ENCODE peak calls at places on chromosomes 13 and 19, in ten cellular contexts. B is breast epithelium, Z is cardiac muscle cell, T is SK-N-SH, W is K562, J is foreskin keratinocyte, A is H1, G is tibial nerve, R is SJSA1, P is fibroblast of lung. O is an unnamed sample.
A peak's percentile ranks its signal among the peaks of the same experiment; 100 is the strongest.

GRCh38 chr19:36152061-36152885 is at the start of gene COX7A1:
- DNase-seq in A (no peak), Z (no peak), G (peak; percentile 53), B (peak; percentile 67), P (peak; percentile 42), R (no peak), T (no peak), W (no peak), J (no peak), O (no peak)

GRCh38 chr13:100156786-100157185 is 67.9 kb downstream of the PCCA start:
- DNase-seq in P (no peak), W (no peak), R (peak; percentile 81), G (no peak), T (no peak), B (no peak), J (peak; percentile 64), Z (no peak), A (no peak), O (no peak)

GRCh38 chr19:29260477-29261317 is 47.7 kb upstream of the UQCRFS1 start:
- DNase-seq in J (no peak), T (peak; percentile 52), P (no peak), A (no peak), B (no peak), W (peak; percentile 58), G (no peak), R (no peak), Z (peak; percentile 60), O (peak; percentile 18)

GRCh38 chr13:28412981-28413380 is 81.9 kb downstream of the FLT1 start:
- DNase-seq in Z (no peak), B (no peak), A (no peak), W (no peak), P (no peak), J (no peak), R (no peak), T (no peak), G (no peak), O (no peak)

GRCh38 chr13:52105841-52106240 is 23.0 kb downstream of the NEK5 start:
- DNase-seq in G (no peak), R (no peak), A (no peak), Z (no peak), B (no peak), W (no peak), T (no peak), P (no peak), J (no peak), O (no peak)

GRCh38 chr19:48635966-48636858 is 967 bp downstream of the DBP start:
- DNase-seq in Z (peak; percentile 36), P (no peak), B (no peak), G (no peak), J (no peak), R (no peak), W (no peak), T (no peak), A (no peak), O (no peak)

GRCh38 chr19:2318923-2319322 is 9.5 kb downstream of the LSM7 start:
- DNase-seq in G (no peak), A (no peak), R (no peak), T (no peak), J (no peak), P (no peak), B (no peak), Z (no peak), W (no peak), O (no peak)

GRCh38 chr13:21011378-21011777 is 50.0 kb downstream of the LATS2 start:
- DNase-seq in W (no peak), J (no peak), T (no peak), R (no peak), P (no peak), Z (no peak), A (no peak), B (no peak), G (no peak), O (no peak)

GRCh38 chr13:43433691-43434121 is 353.1 kb downstream of the ENOX1 start:
- DNase-seq in W (no peak), A (no peak), R (no peak), Z (no peak), T (no peak), P (peak; percentile 13), G (no peak), J (no peak), B (no peak), O (no peak)

GRCh38 chr13:42214445-42214844 is 57.5 kb upstream of the AKAP11 start:
- DNase-seq in G (no peak), T (no peak), P (no peak), W (no peak), Z (no peak), R (no peak), B (no peak), A (no peak), J (peak; percentile 79), O (no peak)

GRCh38 chr13:21576424-21576823 is 27.5 kb downstream of the MICU2 start:
- DNase-seq in G (no peak), T (no peak), J (no peak), R (no peak), P (peak; percentile 14), W (peak; percentile 12), A (no peak), Z (no peak), B (no peak), O (no peak)

GRCh38 chr13:107192289-107192688 is 624.4 kb upstream of the ARGLU1 start:
- DNase-seq in P (no peak), A (peak; percentile 7), J (no peak), R (peak; percentile 54), W (no peak), B (no peak), T (no peak), Z (no peak), G (no peak), O (no peak)

GRCh38 chr13:75760182-75760981 is 124.3 kb downstream of the LMO7 start:
- DNase-seq in G (no peak), W (no peak), R (no peak), A (no peak), P (peak; percentile 35), T (no peak), B (no peak), Z (peak; percentile 40), J (peak; percentile 73), O (no peak)

GRCh38 chr19:39031368-39032163 is 783 bp downstream of the FBXO27 start:
- DNase-seq in T (peak; percentile 94), A (peak; percentile 97), P (peak; percentile 18), W (peak; percentile 95), B (peak; percentile 93), Z (peak; percentile 99), R (peak; percentile 68), J (peak; percentile 93), G (peak; percentile 30), O (peak; percentile 100)

GRCh38 chr13:99383511-99383921 is 76.3 kb upstream of the GPR183 start:
- DNase-seq in T (no peak), G (no peak), P (no peak), J (no peak), W (no peak), A (no peak), R (peak; percentile 76), B (peak; percentile 39), Z (no peak), O (no peak)

GRCh38 chr19:49430678-49431329 is 5.6 kb downstream of the GFY start:
- DNase-seq in A (no peak), B (no peak), R (no peak), Z (no peak), G (no peak), T (peak; percentile 68), J (no peak), W (peak; percentile 60), P (no peak), O (no peak)

GRCh38 chr13:75803175-75803611 is 167.1 kb downstream of the LMO7 start:
- DNase-seq in W (no peak), T (no peak), A (peak; percentile 77), J (no peak), R (no peak), G (no peak), P (no peak), B (no peak), Z (peak; percentile 9), O (no peak)

GRCh38 chr13:46171223-46171622 is 10.8 kb downstream of the LCP1 start:
- DNase-seq in J (no peak), A (no peak), G (no peak), P (no peak), B (no peak), R (no peak), W (no peak), T (no peak), Z (no peak), O (no peak)

GRCh38 chr13:52001120-52001731 is 10.0 kb downstream of the ATP7B start:
- DNase-seq in Z (peak; percentile 56), J (peak; percentile 36), P (peak; percentile 71), R (no peak), A (no peak), B (no peak), W (peak; percentile 44), G (no peak), T (peak; percentile 64), O (no peak)

GRCh38 chr19:45368737-45369340 is 1.5 kb downstream of the ERCC2 start:
- DNase-seq in Z (no peak), G (no peak), P (no peak), A (no peak), W (no peak), J (no peak), T (no peak), B (no peak), R (no peak), O (no peak)
- H3K27ac ChIP-seq in Z (no peak overlapping the region), G (no peak overlapping the region), P (no peak overlapping the region), A (no peak overlapping the region), W (no peak overlapping the region), J (no peak overlapping the region), T (no peak overlapping the region), B (no peak overlapping the region), R (no peak overlapping the region), O (peak overlapping the region; percentile 23)

DNA sequence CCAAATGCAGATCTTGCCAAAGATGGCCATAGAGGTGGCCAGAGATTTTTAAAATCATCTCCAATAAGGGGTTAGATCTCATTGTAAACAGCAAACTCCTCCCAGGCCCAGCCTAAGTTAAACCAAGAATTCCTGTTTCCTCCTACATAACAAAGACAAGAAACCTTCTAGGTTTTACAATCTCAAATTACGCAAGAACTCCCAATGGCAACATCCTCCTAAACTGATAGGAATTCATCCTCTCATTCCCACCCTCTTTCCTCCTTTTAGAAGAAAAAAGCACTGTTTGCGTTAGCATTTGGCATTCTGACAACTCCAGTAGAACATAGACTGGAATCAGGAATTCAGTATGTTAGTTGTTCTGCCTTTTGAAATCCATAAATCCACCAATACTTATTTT is 14.6 kb downstream of the PROSER1 start:
- DNase-seq in B (no peak), W (no peak), R (no peak), P (peak; percentile 23), J (peak; percentile 31), G (no peak), Z (no peak), T (no peak), A (no peak), O (no peak)
- H3K27ac ChIP-seq in B (peak overlapping the region; percentile 14), W (no peak overlapping the region), R (no peak overlapping the region), P (no peak overlapping the region), J (no peak overlapping the region), G (no peak overlapping the region), Z (no peak overlapping the region), T (no peak overlapping the region), A (peak overlapping the region; percentile 82), O (no peak overlapping the region)

GRCh38 chr19:46886546-46887239 is 25.9 kb downstream of the ARHGAP35 start:
- DNase-seq in Z (no peak), T (no peak), P (no peak), G (no peak), J (peak; percentile 15), W (no peak), R (no peak), B (no peak), A (no peak), O (no peak)
- H3K27ac ChIP-seq in Z (no peak overlapping the region), T (no peak overlapping the region), P (no peak overlapping the region), G (no peak overlapping the region), J (no peak overlapping the region), W (no peak overlapping the region), R (no peak overlapping the region), B (no peak overlapping the region), A (no peak overlapping the region), O (peak overlapping the region; percentile 71)

GRCh38 chr19:33524024-33524664 is 2.6 kb upstream of the PEPD start:
- DNase-seq in B (no peak), Z (no peak), P (peak; percentile 21), G (no peak), T (no peak), W (no peak), A (no peak), J (no peak), R (no peak), O (no peak)
- H3K27ac ChIP-seq in B (no peak overlapping the region), Z (no peak overlapping the region), P (no peak overlapping the region), G (no peak overlapping the region), T (no peak overlapping the region), W (no peak overlapping the region), A (no peak overlapping the region), J (no peak overlapping the region), R (no peak overlapping the region), O (no peak overlapping the region)

O was measured in Panc1.